ENCODE peak calls at places on chromosomes 12 and 14, in nine cellular contexts. N is uterus; E is CD8-positive, alpha-beta memory T cell; W is thoracic aorta; D is trophoblast cell; L is fibroblast of lung; G is GM23248; J is A549; C is tibial artery. S is an unnamed sample. For H3K9me3 and H3K4me1, the result is how much of the 10 kb centered on the place peaks cover.

GRCh38 chr12:30880061-30880460 is 46.5 kb upstream of the TSPAN11 start:
- DNase-seq in N (no peak), E (no peak), W (no peak), D (no peak), L (peak), G (no peak), J (no peak), C (no peak), S (no peak)

GRCh38 chr12:64142784-64143183 is 79.3 kb downstream of the KICS2 start:
- DNase-seq in N (no peak), E (no peak), W (no peak), D (no peak), L (no peak), G (no peak), J (no peak), C (no peak), S (no peak)

GRCh38 chr14:52025310-52025709 is 36.0 kb downstream of the RTRAF start:
- DNase-seq in N (no peak), E (no peak), W (no peak), D (no peak), L (peak), G (peak), J (no peak), C (no peak), S (no peak)

GRCh38 chr14:32434180-32434579 is 105.1 kb downstream of the AKAP6 start:
- DNase-seq in N (no peak), E (no peak), W (no peak), D (no peak), L (no peak), G (no peak), J (no peak), C (no peak), S (no peak)

GRCh38 chr12:107369679-107370078 is 276.3 kb upstream of the CRY1 start:
- DNase-seq in N (no peak), E (peak), W (no peak), D (no peak), L (no peak), G (no peak), J (no peak), C (no peak), S (no peak)

GRCh38 chr12:87439990-87440827 is 589.0 kb downstream of the C12orf50 start:
- DNase-seq in N (no peak), E (no peak), W (no peak), D (peak), L (peak), G (peak), J (peak), C (peak), S (peak)

GRCh38 chr12:67099858-67100257 is 169.3 kb upstream of the CAND1 start:
- DNase-seq in N (no peak), E (no peak), W (no peak), D (no peak), L (no peak), G (no peak), J (no peak), C (no peak), S (no peak)

GRCh38 chr12:116559330-116560080 is at the start of gene MAP1LC3B2:
- DNase-seq in N (no peak), E (peak), W (no peak), D (no peak), L (peak), G (peak), J (no peak), C (peak), S (peak)

GRCh38 chr12:48810817-48811453 is 7.4 kb upstream of the CACNB3 start:
- DNase-seq in N (peak), E (no peak), W (no peak), D (no peak), L (peak), G (peak), J (no peak), C (no peak), S (no peak)

GRCh38 chr14:104086661-104087461 is 1.4 kb downstream of the ASPG start:
- DNase-seq in N (no peak), E (no peak), W (no peak), D (no peak), L (no peak), G (no peak), J (no peak), C (peak), S (no peak)

GRCh38 chr12:128672428-128672827 is 151.3 kb downstream of the SLC15A4 start:
- DNase-seq in N (no peak), E (no peak), W (no peak), D (no peak), L (no peak), G (no peak), J (no peak), C (no peak), S (no peak)

GRCh38 chr14:94366146-94366887 is 22.1 kb downstream of the SERPINA1 start:
- DNase-seq in N (no peak), E (no peak), W (no peak), D (no peak), L (no peak), G (no peak), J (no peak), C (no peak), S (no peak)

GRCh38 chr12:26786491-26787124 is 46.4 kb downstream of the ITPR2 start:
- DNase-seq in N (no peak), E (no peak), W (no peak), D (no peak), L (no peak), G (peak), J (no peak), C (no peak), S (no peak)

GRCh38 chr12:30953946-30954766 is 27.6 kb downstream of the TSPAN11 start:
- DNase-seq in N (no peak), E (no peak), W (no peak), D (no peak), L (no peak), G (no peak), J (no peak), C (no peak), S (no peak)

GRCh38 chr14:71720978-71721624 is 211.1 kb upstream of the RGS6 start:
- DNase-seq in N (no peak), E (no peak), W (no peak), D (peak), L (peak), G (peak), J (peak), C (no peak), S (no peak)

GRCh38 chr14:28766505-28767238 is at the start of gene FOXG1:
- DNase-seq in N (no peak), E (no peak), W (no peak), D (no peak), L (no peak), G (peak), J (no peak), C (no peak), S (no peak)

GRCh38 chr12:46770501-46771183 is 55.2 kb downstream of the SLC38A4 start:
- DNase-seq in N (no peak), E (no peak), W (no peak), D (peak), L (peak), G (peak), J (no peak), C (no peak), S (no peak)

GRCh38 chr12:55982319-55982936 is 8.6 kb downstream of the RAB5B start:
- DNase-seq in N (no peak), E (no peak), W (no peak), D (no peak), L (no peak), G (no peak), J (no peak), C (no peak), S (no peak)

GRCh38 chr14:87952307-87953094 is 40.5 kb downstream of the GALC start:
- DNase-seq in N (no peak), E (no peak), W (no peak), D (no peak), L (no peak), G (no peak), J (no peak), C (no peak), S (no peak)

GRCh38 chr14:68576496-68577244 is 216.2 kb downstream of the ZFP36L1 start:
- DNase-seq in N (no peak), E (no peak), W (no peak), D (peak), L (peak), G (peak), J (peak), C (no peak), S (no peak)

DNA sequence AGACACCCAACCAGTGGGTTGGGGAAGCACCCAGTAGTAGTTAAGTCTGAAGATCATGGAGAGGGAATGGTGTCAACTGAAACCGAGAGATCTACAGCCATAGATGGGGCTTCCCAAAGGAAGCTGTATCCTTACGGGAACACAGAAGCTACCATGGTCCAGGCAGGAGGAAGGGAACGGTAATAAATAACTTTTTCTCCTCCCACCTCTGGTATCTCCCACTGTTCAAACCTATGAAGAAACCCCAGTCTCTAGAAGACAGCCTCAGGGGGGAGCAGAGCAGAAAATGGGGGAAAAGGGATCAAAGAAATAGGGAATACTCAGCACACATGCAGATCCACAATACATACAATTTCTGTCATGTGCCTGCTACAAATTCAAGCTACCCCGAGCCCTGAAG is 33.4 kb downstream of the ZNF605 start:
- DNase-seq in N (no peak), E (no peak), W (no peak), D (no peak), L (no peak), G (no peak), J (no peak), C (no peak), S (no peak)
- H3K9me3 ChIP-seq in N (half or more), E (half or more), W (half or more), D (under half), L (under half), G (under half), J (half or more), C (under half), S (under half)

GRCh38 chr12:7092986-7093460 is 778 bp upstream of the C1R start:
- DNase-seq in N (no peak), E (no peak), W (no peak), D (no peak), L (no peak), G (no peak), J (no peak), C (peak), S (no peak)

GRCh38 chr12:7091660-7092228 is 501 bp downstream of the C1R start:
- DNase-seq in N (peak), E (no peak), W (no peak), D (no peak), L (no peak), G (peak), J (no peak), C (peak), S (no peak)

GRCh38 chr12:7091171-7091570 is 1.1 kb downstream of the C1R start:
- DNase-seq in N (no peak), E (no peak), W (no peak), D (no peak), L (no peak), G (no peak), J (no peak), C (no peak), S (no peak)

GRCh38 chr12:7093486-7093885 is 1.2 kb upstream of the C1R start:
- DNase-seq in N (no peak), E (no peak), W (no peak), D (no peak), L (no peak), G (peak), J (no peak), C (peak), S (no peak)

DNA sequence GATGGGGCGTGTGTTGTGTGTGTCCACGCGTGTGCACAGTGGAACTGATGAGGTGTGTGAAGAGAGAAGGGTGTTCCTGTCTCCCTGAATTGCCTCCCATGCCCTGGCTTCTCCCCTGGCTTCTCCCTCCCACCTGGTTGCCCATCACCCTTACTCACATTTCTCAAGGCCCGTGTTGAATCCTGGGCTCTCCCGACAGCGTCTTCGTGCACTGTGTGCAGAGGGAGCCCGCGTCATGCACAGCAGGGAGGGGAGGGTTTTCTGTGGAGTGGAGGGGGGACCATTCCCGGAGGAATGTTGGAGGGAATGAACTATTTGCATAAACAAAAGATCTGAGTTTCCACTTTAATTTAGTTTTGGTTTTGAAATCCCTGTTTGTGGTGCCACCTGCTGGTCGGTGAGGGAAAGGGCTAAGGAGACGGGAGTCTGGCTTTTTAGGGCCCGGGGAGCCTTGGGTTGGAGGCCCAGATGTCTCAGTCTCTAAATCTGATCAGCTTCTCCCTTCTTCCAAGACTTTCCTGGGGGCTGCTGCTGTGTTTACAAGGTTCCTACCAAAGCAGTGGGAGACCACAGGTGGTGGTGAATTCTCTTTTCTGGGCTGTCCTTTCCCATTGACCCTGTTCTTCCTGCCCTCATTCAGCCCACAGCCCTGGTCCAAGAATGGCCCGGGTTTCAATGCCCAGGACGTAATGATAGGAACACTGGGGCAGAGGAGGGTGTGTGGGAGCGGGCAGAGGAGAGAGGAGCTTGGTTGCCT is at the start of gene C1R:
- DNase-seq in N (peak), E (peak), W (peak), D (peak), L (peak), G (peak), J (peak), C (peak), S (peak)
- H3K4me1 ChIP-seq in N (under half), E (under half), W (under half), D (under half), L (under half), G (under half), J (under half), C (under half), S (under half)

GRCh38 chr14:106378191-106378590 is 851.8 kb downstream of the TMEM121 start:
- DNase-seq in N (no peak), E (no peak), W (no peak), D (no peak), L (no peak), G (no peak), J (no peak), C (no peak), S (no peak)
- H3K9me3 ChIP-seq in N (under half), E (under half), W (under half), D (under half), L (under half), G (under half), J (under half), C (under half), S (under half)

GRCh38 chr12:131628766-131629448 is 82.0 kb upstream of the SFSWAP start:
- DNase-seq in N (no peak), E (no peak), W (no peak), D (no peak), L (no peak), G (no peak), J (no peak), C (no peak), S (no peak)
- H3K4me1 ChIP-seq in N (under half), E (under half), W (under half), D (under half), L (under half), G (under half), J (under half), C (under half), S (under half)

GRCh38 chr12:133083345-133083744 is 2.6 kb downstream of the ZNF140 start:
- DNase-seq in N (no peak), E (no peak), W (no peak), D (no peak), L (no peak), G (no peak), J (no peak), C (no peak), S (no peak)

GRCh38 chr12:133081408-133081806 is 684 bp downstream of the ZNF140 start:
- DNase-seq in N (peak), E (no peak), W (no peak), D (no peak), L (no peak), G (no peak), J (no peak), C (peak), S (no peak)

GRCh38 chr12:133080051-133080618 is 588 bp upstream of the ZNF140 start:
- DNase-seq in N (peak), E (peak), W (peak), D (peak), L (peak), G (peak), J (peak), C (peak), S (peak)

DNA sequence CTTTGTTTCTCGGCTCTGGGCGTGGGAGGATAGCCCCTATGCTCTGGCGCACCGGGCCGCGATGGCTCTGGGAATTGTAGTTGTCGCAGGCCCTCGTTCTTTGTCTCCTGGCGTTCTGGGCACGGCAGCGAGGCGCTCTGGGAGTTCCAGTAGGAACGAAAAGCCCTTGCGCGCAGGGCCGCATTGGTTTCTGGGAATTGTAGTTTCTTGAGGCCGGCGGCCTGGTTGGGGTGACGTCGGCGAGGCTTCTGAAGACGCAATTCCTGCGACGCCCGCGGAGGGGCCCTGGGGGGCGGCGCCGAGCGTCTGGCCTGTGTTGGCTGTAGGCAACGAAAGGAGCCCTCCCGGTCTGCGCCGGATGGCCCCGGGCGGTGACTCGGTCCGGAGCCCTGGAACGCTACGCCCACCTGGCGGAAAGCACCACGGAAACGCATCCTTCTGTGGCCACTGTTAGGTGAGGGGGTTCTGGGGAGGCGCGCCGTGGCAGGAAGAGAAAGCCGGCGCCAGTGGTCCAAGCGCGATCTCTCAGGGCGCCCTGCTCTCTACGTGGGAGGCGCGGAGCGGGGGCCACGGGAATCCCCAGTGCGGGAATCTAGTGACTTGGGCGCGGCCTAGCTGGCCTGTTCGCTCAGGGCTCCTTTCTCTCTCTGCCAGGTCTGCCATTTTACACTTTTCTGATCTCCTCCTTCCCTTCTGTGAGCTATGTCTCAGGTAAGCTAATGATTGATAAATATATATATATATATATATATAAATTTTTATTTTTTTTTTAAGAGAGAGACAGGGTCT is at the start of gene ZNF140:
- DNase-seq in N (peak), E (no peak), W (peak), D (peak), L (peak), G (peak), J (peak), C (peak), S (peak)
- H3K9me3 ChIP-seq in N (half or more), E (half or more), W (half or more), D (under half), L (under half), G (under half), J (half or more), C (under half), S (under half)

GRCh38 chr12:109278912-109279311 is 30.2 kb downstream of the FOXN4 start:
- DNase-seq in N (peak), E (no peak), W (no peak), D (no peak), L (no peak), G (no peak), J (no peak), C (no peak), S (no peak)

GRCh38 chr12:109281452-109281851 is 27.6 kb downstream of the FOXN4 start:
- DNase-seq in N (no peak), E (no peak), W (no peak), D (no peak), L (no peak), G (no peak), J (no peak), C (no peak), S (no peak)

GRCh38 chr12:109277899-109278762 is 31.0 kb downstream of the FOXN4 start:
- DNase-seq in N (peak), E (no peak), W (no peak), D (no peak), L (peak), G (peak), J (peak), C (no peak), S (peak)

GRCh38 chr12:109277255-109277898 is 31.7 kb downstream of the FOXN4 start:
- DNase-seq in N (no peak), E (no peak), W (no peak), D (no peak), L (no peak), G (no peak), J (no peak), C (no peak), S (no peak)

DNA sequence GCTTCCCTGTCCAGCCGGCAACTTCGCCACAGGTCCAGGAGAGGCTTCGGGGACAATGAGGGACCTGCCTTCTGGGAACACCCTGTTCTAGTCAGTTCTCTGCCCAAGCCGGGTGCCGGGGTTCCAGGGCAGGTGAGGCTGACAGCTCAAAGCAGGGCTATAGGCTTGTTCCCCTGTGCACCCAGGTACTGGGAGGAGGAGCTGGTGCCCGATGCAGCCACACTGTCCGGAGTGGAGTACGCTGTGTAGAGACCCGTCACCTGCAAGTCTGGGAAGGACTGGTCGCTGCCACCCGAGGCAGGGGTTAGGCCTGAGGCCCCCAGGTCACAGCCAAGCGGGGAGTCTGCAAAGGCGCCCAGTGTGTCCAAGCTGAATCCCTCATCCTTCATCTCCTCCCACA is 29.6 kb downstream of the FOXN4 start:
- DNase-seq in N (no peak), E (no peak), W (no peak), D (no peak), L (no peak), G (no peak), J (no peak), C (no peak), S (no peak)
- H3K4me1 ChIP-seq in N (under half), E (under half), W (under half), D (under half), L (under half), G (under half), J (under half), C (under half), S (under half)

S was measured in prostate gland.